ENCODE peak calls at places on chromosomes 5 and 9, in seven cellular contexts. Y is body of pancreas; Z is hepatocyte; H is neuronal stem cell; C is GM23338; N is H7; T is CD4-positive, CD25-positive, alpha-beta regulatory T cell. I is an unnamed sample.
A peak's percentile ranks its signal among the peaks of the same experiment; 100 is the strongest.

GRCh38 chr5:42951847-42952411 is 88.2 kb downstream of the ANXA2R start:
- DNase-seq in Y (no peak), Z (no peak), H (no peak), C (peak; percentile 6), N (no peak), T (peak; percentile 80), I (peak; percentile 41)

GRCh38 chr5:20102291-20102690 is 114.3 kb upstream of the CDH18 start:
- DNase-seq in Y (no peak), Z (peak; percentile 11), H (peak; percentile 29), C (no peak), N (no peak), T (no peak), I (no peak)

GRCh38 chr9:86768020-86768419 is 179.3 kb downstream of the GAS1 start:
- DNase-seq in Y (no peak), Z (no peak), H (no peak), C (no peak), N (no peak), T (no peak), I (no peak)

GRCh38 chr5:137836301-137836700 is 31.4 kb upstream of the MYOT start:
- DNase-seq in Y (no peak), Z (no peak), H (no peak), C (no peak), N (no peak), T (no peak), I (no peak)

GRCh38 chr5:44233691-44234090 is 155.5 kb downstream of the FGF10 start:
- DNase-seq in Y (no peak), Z (no peak), H (no peak), C (no peak), N (no peak), T (no peak), I (no peak)

GRCh38 chr9:394347-395052 is 179.8 kb downstream of the DOCK8 start:
- DNase-seq in Y (no peak), Z (no peak), H (no peak), C (no peak), N (no peak), T (no peak), I (no peak)

GRCh38 chr5:15601274-15601673 is 101.3 kb downstream of the FBXL7 start:
- DNase-seq in Y (no peak), Z (no peak), H (no peak), C (peak; percentile 59), N (no peak), T (no peak), I (no peak)

GRCh38 chr5:77129386-77129785 is 42.3 kb upstream of the ZBED3 start:
- DNase-seq in Y (no peak), Z (peak; percentile 38), H (no peak), C (peak; percentile 80), N (peak; percentile 54), T (peak; percentile 31), I (no peak)

GRCh38 chr9:129343697-129344375 is 165.8 kb upstream of the IER5L start:
- DNase-seq in Y (no peak), Z (peak; percentile 82), H (no peak), C (no peak), N (peak; percentile 51), T (no peak), I (no peak)

GRCh38 chr9:76181020-76181641 is 213.1 kb downstream of the RFK start:
- DNase-seq in Y (no peak), Z (peak; percentile 34), H (no peak), C (no peak), N (no peak), T (no peak), I (no peak)

GRCh38 chr9:114483499-114483898 is 21.8 kb downstream of the WHRN start:
- DNase-seq in Y (no peak), Z (no peak), H (no peak), C (no peak), N (no peak), T (no peak), I (no peak)

GRCh38 chr5:78809444-78809843 is 160.9 kb upstream of the LHFPL2 start:
- DNase-seq in Y (no peak), Z (no peak), H (no peak), C (no peak), N (no peak), T (no peak), I (no peak)

GRCh38 chr9:19048966-19049871 is at the start of gene RRAGA:
- DNase-seq in Y (peak; percentile 95), Z (peak; percentile 98), H (peak; percentile 99), C (peak; percentile 98), N (peak; percentile 96), T (peak; percentile 96), I (peak; percentile 88)

GRCh38 chr5:176446884-176447537 is 1.2 kb upstream of the FAF2 start:
- DNase-seq in Y (peak; percentile 17), Z (no peak), H (peak; percentile 2), C (peak; percentile 36), N (peak; percentile 49), T (peak; percentile 17), I (no peak)

GRCh38 chr5:547086-547924 is 23.1 kb upstream of the SLC9A3 start:
- DNase-seq in Y (no peak), Z (no peak), H (no peak), C (no peak), N (no peak), T (no peak), I (no peak)

GRCh38 chr9:107636596-107637405 is 147.2 kb upstream of the KLF4 start:
- DNase-seq in Y (no peak), Z (no peak), H (no peak), C (no peak), N (no peak), T (no peak), I (no peak)

GRCh38 chr9:136712690-136713554 is 550 bp downstream of the DIPK1B start:
- DNase-seq in Y (no peak), Z (peak; percentile 10), H (no peak), C (no peak), N (peak; percentile 89), T (no peak), I (no peak)
- H3K4me3 ChIP-seq in Y (peak overlapping the region; percentile 28), Z (peak overlapping the region; percentile 91), H (peak overlapping the region; percentile 82), C (peak overlapping the region; percentile 75), N (peak overlapping the region; percentile 64), T (no peak overlapping the region), I (no peak overlapping the region)

DNA sequence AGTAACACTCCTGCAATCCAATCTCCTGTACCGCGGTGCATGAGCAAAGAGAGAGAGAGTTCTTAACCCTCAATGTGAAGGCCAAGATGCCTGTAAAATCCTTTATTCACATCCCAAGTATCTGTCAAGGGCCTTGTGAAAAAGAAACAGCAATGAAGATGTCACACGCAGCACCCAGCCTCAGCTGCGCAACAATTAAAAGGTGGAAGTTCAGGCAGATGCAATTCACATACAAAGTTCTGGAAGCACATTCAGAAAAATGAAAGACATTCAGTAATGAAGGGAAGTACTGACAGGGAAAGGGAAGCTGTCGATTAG is 137.7 kb downstream of the CDK5RAP2 start:
- DNase-seq in Y (no peak), Z (no peak), H (no peak), C (no peak), N (no peak), T (no peak), I (no peak)
- H3K36me3 ChIP-seq in Y (no peaks in the 10 kb centered on the region), Z (no peaks in the 10 kb centered on the region), H (peaks cover 100% of the 10 kb centered on the region), C (peaks cover 10% of the 10 kb centered on the region), N (peaks cover 20% of the 10 kb centered on the region), T (peaks cover 79% of the 10 kb centered on the region), I (peaks cover 34% of the 10 kb centered on the region)

DNA sequence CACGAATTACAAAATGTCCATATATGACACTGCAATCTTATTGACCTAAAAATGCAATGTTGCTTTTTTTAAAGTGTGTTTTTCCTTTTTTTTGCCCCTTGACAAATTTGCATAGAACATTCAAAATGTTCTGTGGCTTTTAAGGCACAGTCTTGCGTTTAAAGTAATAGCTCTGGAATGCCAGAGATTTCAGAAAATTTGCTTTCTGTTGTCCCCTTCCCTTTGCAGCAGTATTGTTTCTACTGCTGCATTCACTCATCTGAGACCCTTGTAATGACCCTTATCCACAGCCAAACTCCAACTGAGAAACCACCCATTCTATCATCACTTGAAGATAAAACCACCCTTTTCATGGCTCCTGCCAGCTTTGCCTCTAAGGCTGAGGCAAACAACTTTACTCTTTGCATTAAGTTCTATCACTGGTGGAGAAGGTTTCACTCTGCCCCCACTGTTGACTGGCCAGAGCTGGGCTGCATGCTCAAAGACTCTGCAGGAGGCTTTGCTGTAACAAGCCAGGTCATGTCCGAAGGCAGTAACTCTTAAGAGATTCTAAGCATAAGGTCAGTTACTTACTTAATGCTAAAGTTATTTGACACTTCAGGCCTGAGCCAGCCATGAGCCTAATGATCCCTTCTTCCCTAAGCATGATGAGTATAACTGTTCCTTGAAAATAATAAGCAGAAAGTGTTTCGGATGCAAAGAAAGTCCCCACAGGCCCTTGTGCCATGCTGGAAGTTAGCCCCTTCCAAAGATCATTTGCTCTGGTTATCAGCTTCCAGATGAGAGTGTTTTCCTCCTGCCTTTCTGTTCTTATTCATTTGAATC is 101.9 kb downstream of the CD180 start:
- DNase-seq in Y (no peak), Z (no peak), H (no peak), C (peak; percentile 37), N (no peak), T (no peak), I (no peak)
- H3K4me3 ChIP-seq in Y (no peak overlapping the region), Z (no peak overlapping the region), H (no peak overlapping the region), C (no peak overlapping the region), N (no peak overlapping the region), T (no peak overlapping the region), I (no peak overlapping the region)

GRCh38 chr9:136629879-136630661 is 32.6 kb upstream of the EGFL7 start:
- DNase-seq in Y (peak; percentile 66), Z (peak; percentile 80), H (peak; percentile 65), C (peak; percentile 86), N (peak; percentile 96), T (peak; percentile 48), I (peak; percentile 68)

GRCh38 chr9:136629001-136629878 is 33.5 kb upstream of the EGFL7 start:
- DNase-seq in Y (no peak), Z (no peak), H (no peak), C (no peak), N (no peak), T (no peak), I (no peak)

GRCh38 chr9:136626740-136627642 is 35.7 kb upstream of the EGFL7 start:
- DNase-seq in Y (peak; percentile 74), Z (peak; percentile 66), H (no peak), C (no peak), N (peak; percentile 89), T (no peak), I (no peak)

GRCh38 chr9:136627703-136628102 is 35.0 kb upstream of the EGFL7 start:
- DNase-seq in Y (no peak), Z (no peak), H (no peak), C (no peak), N (no peak), T (no peak), I (no peak)

DNA sequence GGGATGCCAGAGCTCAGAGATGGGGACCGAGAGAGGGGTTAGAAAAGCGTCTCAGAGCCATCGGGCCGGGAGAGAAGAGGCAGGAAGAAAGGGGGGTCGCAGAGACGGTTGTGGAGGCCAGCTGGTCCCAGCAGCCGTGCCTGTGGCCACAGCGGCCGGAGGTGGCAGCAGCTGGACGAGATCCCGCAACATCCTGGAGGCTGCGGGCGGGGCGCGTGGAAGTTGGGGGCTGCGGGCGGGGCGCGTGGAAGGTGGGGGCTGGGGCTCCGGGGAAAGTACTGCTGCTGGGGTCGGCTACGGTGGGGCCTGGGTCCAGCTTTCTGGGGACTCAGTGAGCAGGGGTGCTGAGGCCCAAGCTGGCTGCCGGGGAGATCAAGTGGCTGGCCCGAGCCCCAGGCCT is 34.4 kb upstream of the EGFL7 start:
- DNase-seq in Y (no peak), Z (no peak), H (no peak), C (no peak), N (no peak), T (no peak), I (no peak)
- H3K36me3 ChIP-seq in Y (no peaks in the 10 kb centered on the region), Z (no peaks in the 10 kb centered on the region), H (no peaks in the 10 kb centered on the region), C (no peaks in the 10 kb centered on the region), N (no peaks in the 10 kb centered on the region), T (no peaks in the 10 kb centered on the region), I (no peaks in the 10 kb centered on the region)

GRCh38 chr5:8831251-8831650 is 714.6 kb downstream of the SEMA5A start:
- DNase-seq in Y (no peak), Z (no peak), H (no peak), C (no peak), N (no peak), T (no peak), I (no peak)
- H3K4me3 ChIP-seq in Y (no peak overlapping the region), Z (no peak overlapping the region), H (no peak overlapping the region), C (no peak overlapping the region), N (no peak overlapping the region), T (no peak overlapping the region), I (no peak overlapping the region)

I was measured in CD8-positive, alpha-beta T cell.